ENCODE peak calls at places on chromosomes 12 and 14, in five cellular contexts. Y, L, J, F and U are unnamed samples.

GRCh38 chr14:71121711-71122110 is 214.5 kb downstream of the PCNX1 start:
- DNase-seq in Y (no peak), L (no peak), J (no peak), F (no peak), U (no peak)

GRCh38 chr14:74495356-74495755 is 1.8 kb downstream of the ISCA2 start:
- DNase-seq in Y (no peak), L (no peak), J (no peak), F (no peak), U (no peak)

GRCh38 chr14:40476005-40476404 is 1043.8 kb upstream of the FBXO33 start:
- DNase-seq in Y (no peak), L (no peak), J (no peak), F (no peak), U (no peak)

GRCh38 chr14:61559641-61560201 is 135.6 kb upstream of the HIF1A start:
- DNase-seq in Y (no peak), L (no peak), J (peak; percentile 72), F (no peak), U (no peak)

GRCh38 chr14:89429206-89430091 is 12.4 kb upstream of the FOXN3 start:
- DNase-seq in Y (peak; percentile 48), L (no peak), J (no peak), F (peak; percentile 26), U (no peak)

GRCh38 chr12:7497661-7498060 is 5.9 kb downstream of the CD163 start:
- DNase-seq in Y (peak; percentile 31), L (no peak), J (no peak), F (no peak), U (no peak)

GRCh38 chr12:4819654-4820053 is 90.1 kb upstream of the KCNA1 start:
- DNase-seq in Y (no peak), L (peak; percentile 20), J (no peak), F (no peak), U (no peak)

GRCh38 chr14:73717247-73717646 is 3.1 kb upstream of the PNMA1 start:
- DNase-seq in Y (peak; percentile 23), L (no peak), J (no peak), F (no peak), U (no peak)

GRCh38 chr12:38903596-38903995 is 1.8 kb downstream of the CPNE8 start:
- DNase-seq in Y (no peak), L (no peak), J (no peak), F (no peak), U (no peak)

GRCh38 chr12:104275689-104276088 is 27.9 kb upstream of the EID3 start:
- DNase-seq in Y (no peak), L (no peak), J (no peak), F (no peak), U (no peak)

GRCh38 chr12:65828711-65829339 is 4.5 kb downstream of the HMGA2 start:
- DNase-seq in Y (no peak), L (no peak), J (no peak), F (no peak), U (no peak)

DNA sequence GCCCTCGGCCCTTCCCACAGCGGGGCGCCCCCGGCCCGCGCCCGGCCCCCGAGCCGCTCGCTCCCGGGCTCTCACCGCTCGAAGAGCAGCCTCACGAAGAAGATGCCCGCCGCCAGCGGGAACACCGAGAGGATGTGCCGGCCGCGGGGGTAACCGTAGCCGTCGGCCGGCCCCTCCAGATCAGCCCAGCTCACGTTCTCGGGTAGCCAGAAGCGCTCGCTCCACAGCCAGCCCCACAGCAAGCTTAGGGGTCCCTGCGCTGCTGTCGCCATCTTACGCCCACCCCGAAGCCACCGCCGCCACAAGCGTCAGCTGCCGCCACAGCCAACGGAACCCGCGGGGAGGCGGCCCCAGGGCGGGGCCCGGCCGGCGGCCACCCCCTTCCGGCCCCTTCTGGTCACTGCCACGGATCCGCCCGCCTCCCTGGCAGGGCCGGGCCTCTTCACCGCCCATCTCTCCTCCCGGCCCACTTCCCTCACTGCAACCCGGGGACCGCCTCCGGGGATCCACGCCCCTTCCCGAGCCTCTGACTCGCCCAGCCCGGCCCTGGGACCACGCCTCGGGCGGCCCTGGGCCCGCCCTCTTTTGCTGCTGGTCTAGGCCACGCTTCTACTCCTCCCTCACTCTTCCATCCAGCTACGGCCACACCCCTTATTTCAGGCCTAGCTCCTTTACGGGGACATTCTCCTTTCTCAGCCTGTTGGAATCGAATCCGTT is at the start of gene CERS5:
- DNase-seq in Y (peak; percentile 99), L (peak; percentile 93), J (peak; percentile 99), F (peak; percentile 99), U (peak; percentile 100)
- TF ChIP-seq CTCF in Y (no peak), L (no peak), J (peak; percentile 50), F (peak; percentile 59), U (peak; percentile 58)

DNA sequence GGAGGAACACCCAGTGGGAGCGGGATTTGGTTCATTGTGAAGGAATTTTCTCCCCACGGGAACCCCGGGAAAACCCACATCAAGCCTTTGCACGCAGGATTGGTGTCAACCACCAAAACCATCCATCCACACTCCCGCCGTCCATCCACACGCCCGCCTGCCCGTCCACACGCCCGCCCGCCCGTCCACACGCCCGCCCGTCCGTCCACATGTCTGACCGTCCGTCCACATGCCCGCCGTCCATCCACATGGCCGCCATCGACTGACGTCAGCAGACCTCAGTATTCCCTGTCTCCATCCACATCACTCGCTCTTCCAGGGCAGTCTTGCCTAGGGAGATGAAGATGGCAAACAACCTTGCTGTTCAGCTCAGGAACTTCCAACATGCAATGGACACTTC is 6.7 kb upstream of the GPR132 start:
- DNase-seq in Y (no peak), L (no peak), J (no peak), F (no peak), U (no peak)
- TF ChIP-seq CTCF in Y (no peak), L (no peak), J (no peak), F (no peak), U (no peak)

GRCh38 chr14:50010752-50011151 is 105.6 kb downstream of the VCPKMT start:
- DNase-seq in Y (no peak), L (no peak), J (no peak), F (no peak), U (no peak)

GRCh38 chr14:50008562-50009355 is 107.6 kb downstream of the VCPKMT start:
- DNase-seq in Y (no peak), L (no peak), J (peak; percentile 81), F (no peak), U (no peak)

GRCh38 chr14:50006141-50006540 is 110.2 kb downstream of the VCPKMT start:
- DNase-seq in Y (no peak), L (no peak), J (no peak), F (no peak), U (no peak)

GRCh38 chr14:50003213-50004021 is 110.5 kb downstream of the ARF6 start:
- DNase-seq in Y (peak; percentile 66), L (no peak), J (peak; percentile 80), F (peak; percentile 41), U (peak; percentile 74)

DNA sequence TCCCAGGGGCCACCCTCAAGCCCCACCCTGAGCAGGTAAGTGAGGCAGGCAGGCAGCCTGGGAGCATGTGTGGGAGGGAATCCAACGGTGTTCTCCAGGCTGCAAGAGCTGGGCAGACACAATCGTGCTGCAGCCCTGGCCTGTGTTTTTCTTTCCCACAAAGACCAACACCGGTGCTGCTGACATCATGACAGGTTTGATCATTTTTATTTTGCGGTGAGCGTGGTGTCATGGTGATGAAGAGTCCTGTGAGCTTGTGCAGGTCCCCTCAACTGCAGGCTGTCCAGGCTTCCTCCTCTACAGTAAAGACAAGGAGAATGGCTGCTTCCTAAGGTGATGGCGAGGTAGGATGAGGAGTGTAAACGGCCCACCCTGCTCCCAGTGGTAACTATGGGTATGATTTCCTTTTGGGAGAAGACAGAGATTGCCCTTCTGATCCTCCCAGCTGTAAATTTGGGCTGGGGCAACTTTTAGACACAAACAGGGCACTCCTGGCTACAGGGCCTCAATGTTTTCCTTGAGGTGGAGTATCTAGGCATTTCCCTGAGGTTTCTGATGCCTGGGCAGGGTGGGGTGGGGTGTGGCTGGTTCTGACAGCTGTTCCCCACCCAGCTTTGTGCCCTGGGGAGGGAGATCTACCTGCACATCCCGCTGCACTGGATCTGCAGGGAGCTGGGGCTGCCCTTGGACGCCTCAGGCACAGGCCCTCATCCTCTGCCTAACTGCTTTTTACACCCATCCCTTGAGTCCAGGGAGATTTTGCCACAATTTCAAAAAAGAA is 109.1 kb downstream of the VCPKMT start:
- DNase-seq in Y (no peak), L (no peak), J (peak; percentile 90), F (no peak), U (peak; percentile 72)
- TF ChIP-seq CTCF in Y (no peak), L (no peak), J (peak; percentile 24), F (no peak), U (peak; percentile 55)

GRCh38 chr14:24679248-24680085 is 45.5 kb upstream of the GZMB start:
- DNase-seq in Y (no peak), L (no peak), J (no peak), F (no peak), U (no peak)
- TF ChIP-seq CTCF in Y (no peak), L (no peak), J (peak; percentile 53), F (peak; percentile 51), U (no peak)

GRCh38 chr14:92793709-92794546 is at the start of gene GOLGA5:
- DNase-seq in Y (peak; percentile 98), L (peak; percentile 86), J (peak; percentile 98), F (peak; percentile 99), U (peak; percentile 99)
- TF ChIP-seq CTCF in Y (no peak), L (no peak), J (no peak), F (no peak), U (no peak)

GRCh38 chr12:43305065-43305464 is 246.9 kb downstream of the ADAMTS20 start:
- DNase-seq in Y (no peak), L (no peak), J (no peak), F (no peak), U (no peak)
- TF ChIP-seq CTCF in Y (no peak), L (no peak), J (no peak), F (no peak), U (no peak)

GRCh38 chr12:131290255-131290959 is 336.7 kb downstream of the ADGRD1 start:
- DNase-seq in Y (no peak), L (no peak), J (no peak), F (no peak), U (peak; percentile 17)
- TF ChIP-seq CTCF in Y (no peak), L (no peak), J (no peak), F (no peak), U (no peak)

GRCh38 chr12:26058308-26058707 is 66.5 kb downstream of the BHLHE41 start:
- DNase-seq in Y (no peak), L (no peak), J (no peak), F (no peak), U (no peak)
- TF ChIP-seq CTCF in Y (peak; percentile 5), L (no peak), J (no peak), F (no peak), U (peak; percentile 61)

GRCh38 chr14:43898709-43899108 is 608.4 kb downstream of the FSCB start:
- DNase-seq in Y (no peak), L (no peak), J (no peak), F (no peak), U (no peak)
- TF ChIP-seq CTCF in Y (no peak), L (no peak), J (peak; percentile 37), F (no peak), U (peak; percentile 71)